ENCODE peak calls at places on chromosomes 16 and 17, in nine cellular contexts. Z, G, X, J, U, M, Q, Y and R are unnamed samples.

GRCh38 chr17:41413353-41413752 is 11.0 kb downstream of the KRT37 start:
- DNase-seq in Z (no peak), G (no peak), X (no peak), J (no peak), U (no peak), M (no peak), Q (no peak), Y (peak; percentile 29), R (no peak)

GRCh38 chr17:8007836-8008235 is 5.4 kb downstream of the GUCY2D start:
- DNase-seq in Z (no peak), G (no peak), X (no peak), J (no peak), U (no peak), M (no peak), Q (no peak), Y (no peak), R (no peak)

GRCh38 chr17:36661688-36662087 is 60.3 kb downstream of the MRM1 start:
- DNase-seq in Z (no peak), G (no peak), X (no peak), J (no peak), U (no peak), M (no peak), Q (no peak), Y (no peak), R (no peak)

GRCh38 chr17:40022961-40023541 is 7.8 kb downstream of the CSF3 start:
- DNase-seq in Z (no peak), G (no peak), X (no peak), J (no peak), U (no peak), M (no peak), Q (no peak), Y (no peak), R (no peak)

GRCh38 chr17:43556292-43556691 is 10.2 kb upstream of the ETV4 start:
- DNase-seq in Z (no peak), G (no peak), X (no peak), J (peak; percentile 90), U (no peak), M (no peak), Q (no peak), Y (peak; percentile 93), R (no peak)

GRCh38 chr16:48188449-48189102 is 32.8 kb upstream of the ABCC12 start:
- DNase-seq in Z (no peak), G (no peak), X (no peak), J (no peak), U (no peak), M (no peak), Q (no peak), Y (peak; percentile 3), R (no peak)

GRCh38 chr17:8806206-8807069 is 7.3 kb upstream of the MFSD6L start:
- DNase-seq in Z (no peak), G (no peak), X (no peak), J (no peak), U (no peak), M (no peak), Q (no peak), Y (no peak), R (no peak)

GRCh38 chr17:10368561-10368960 is 4.2 kb downstream of the MYH13 start:
- DNase-seq in Z (no peak), G (no peak), X (no peak), J (no peak), U (no peak), M (no peak), Q (no peak), Y (peak; percentile 23), R (no peak)

GRCh38 chr17:37527249-37527851 is 37.7 kb downstream of the DUSP14 start:
- DNase-seq in Z (no peak), G (no peak), X (no peak), J (peak; percentile 64), U (no peak), M (peak; percentile 75), Q (no peak), Y (peak; percentile 66), R (no peak)

GRCh38 chr17:56939869-56940484 is 20.9 kb downstream of the COIL start:
- DNase-seq in Z (no peak), G (no peak), X (no peak), J (peak; percentile 48), U (no peak), M (no peak), Q (no peak), Y (peak; percentile 56), R (no peak)

GRCh38 chr16:70453117-70453890 is 1.1 kb upstream of the FCSK start:
- DNase-seq in Z (no peak), G (no peak), X (no peak), J (no peak), U (no peak), M (no peak), Q (no peak), Y (no peak), R (no peak)

GRCh38 chr16:252366-253337 is 18.0 kb downstream of the FAM234A start:
- DNase-seq in Z (no peak), G (no peak), X (no peak), J (no peak), U (no peak), M (no peak), Q (no peak), Y (no peak), R (no peak)